ENCODE peak calls at places on chromosomes 2 and 18, in four cellular contexts. H is HL-60, W is progenitor cell of endocrine pancreas, P is HCT116. M is an unnamed sample.
A peak's percentile ranks its signal among the peaks of the same experiment; 100 is the strongest.

GRCh38 chr2:69693472-69694450 is 48.2 kb upstream of the ANXA4 start:
- DNase-seq in H (no peak), P (no peak), W (no peak), M (no peak)

GRCh38 chr2:174771136-174771535 is 6.9 kb upstream of the CHRNA1 start:
- DNase-seq in H (no peak), P (no peak), W (no peak), M (no peak)

GRCh38 chr18:31610841-31611240 is 19.2 kb downstream of the TTR start:
- DNase-seq in P (peak; percentile 13), H (no peak), W (peak; percentile 49), M (no peak)

GRCh38 chr2:71461304-71461671 is 7.9 kb downstream of the DYSF start:
- DNase-seq in H (no peak), W (no peak), P (no peak), M (no peak)

GRCh38 chr18:27763936-27764335 is 413.0 kb downstream of the CDH2 start:
- DNase-seq in P (no peak), W (no peak), H (no peak), M (no peak)

GRCh38 chr2:45643095-45643494 is 8.4 kb upstream of the PRKCE start:
- DNase-seq in H (no peak), W (no peak), P (no peak), M (no peak)

GRCh38 chr2:218671077-218671653 is 637 bp downstream of the RNF25 start:
- DNase-seq in P (no peak), W (no peak), H (no peak), M (no peak)

GRCh38 chr18:65754121-65754520 is 3.3 kb downstream of the CDH7 start:
- DNase-seq in W (no peak), P (no peak), H (no peak), M (no peak)

GRCh38 chr2:147331790-147332419 is 512.9 kb upstream of the ACVR2A start:
- DNase-seq in W (no peak), H (no peak), P (peak; percentile 38), M (peak; percentile 7)

GRCh38 chr2:218860950-218861381 is 1.4 kb downstream of the WNT6 start:
- DNase-seq in P (peak; percentile 81), H (no peak), W (no peak), M (no peak)

GRCh38 chr2:85433511-85434089 is 15.1 kb downstream of the SH2D6 start:
- DNase-seq in W (no peak), P (no peak), H (no peak), M (no peak)

GRCh38 chr2:217010173-217010572 is 150.3 kb upstream of the TNP1 start:
- DNase-seq in H (no peak), W (no peak), P (no peak), M (no peak)

GRCh38 chr2:8447610-8448221 is 234.1 kb upstream of the ID2 start:
- DNase-seq in H (no peak), P (peak; percentile 22), W (no peak), M (no peak)

GRCh38 chr2:202147775-202148174 is 74.7 kb downstream of the KIAA2012 start:
- DNase-seq in W (no peak), H (no peak), P (no peak), M (no peak)

GRCh38 chr2:127641133-127641532 is 4.8 kb upstream of the GPR17 start:
- DNase-seq in H (no peak), P (no peak), W (no peak), M (no peak)

GRCh38 chr2:127638361-127639110 is 7.4 kb upstream of the GPR17 start:
- DNase-seq in H (no peak), W (peak; percentile 35), P (no peak), M (no peak)

GRCh38 chr2:127641846-127642510 is 4.0 kb upstream of the GPR17 start:
- DNase-seq in W (no peak), P (no peak), H (no peak), M (no peak)

GRCh38 chr2:127639111-127639474 is 6.9 kb upstream of the GPR17 start:
- DNase-seq in W (no peak), P (no peak), H (no peak), M (no peak)

GRCh38 chr2:127640082-127641072 is 5.6 kb upstream of the GPR17 start:
- DNase-seq in P (no peak), H (no peak), W (no peak), M (peak; percentile 75)
- TF ChIP-seq CTCF in P (no peak), H (no peak), W (peak; percentile 31), M (peak; percentile 33)

GRCh38 chr2:152411154-152411553 is 76.2 kb downstream of the FMNL2 start:
- DNase-seq in H (no peak), P (no peak), W (no peak), M (no peak)
- TF ChIP-seq CTCF in H (no peak), P (no peak), W (no peak), M (no peak)

GRCh38 chr18:34640273-34640672 is 69.8 kb upstream of the DTNA start:
- DNase-seq in P (no peak), W (no peak), H (no peak), M (no peak)

GRCh38 chr18:34648269-34648668 is 61.8 kb upstream of the DTNA start:
- DNase-seq in H (no peak), P (no peak), W (no peak), M (no peak)

GRCh38 chr18:34647251-34647650 is 62.8 kb upstream of the DTNA start:
- DNase-seq in P (peak; percentile 23), W (no peak), H (no peak), M (no peak)

GRCh38 chr18:34639662-34640061 is 70.4 kb upstream of the DTNA start:
- DNase-seq in W (no peak), P (no peak), H (no peak), M (no peak)

GRCh38 chr18:34643982-34644381 is 66.1 kb upstream of the DTNA start:
- DNase-seq in H (no peak), P (no peak), W (no peak), M (no peak)
- TF ChIP-seq CTCF in H (no peak), P (no peak), W (no peak), M (no peak)

GRCh38 chr2:238241970-238242369 is 2.1 kb upstream of the HES6 start:
- DNase-seq in H (no peak), W (no peak), P (no peak), M (no peak)

GRCh38 chr2:238242731-238243495 is 3.1 kb upstream of the HES6 start:
- DNase-seq in P (no peak), W (no peak), H (no peak), M (no peak)

GRCh38 chr2:238239552-238239871 is 326 bp downstream of the HES6 start:
- DNase-seq in W (no peak), P (no peak), H (no peak), M (no peak)

GRCh38 chr2:238239872-238240760 is at the start of gene HES6:
- DNase-seq in H (peak; percentile 65), W (peak; percentile 84), P (peak; percentile 65), M (peak; percentile 94)

DNA sequence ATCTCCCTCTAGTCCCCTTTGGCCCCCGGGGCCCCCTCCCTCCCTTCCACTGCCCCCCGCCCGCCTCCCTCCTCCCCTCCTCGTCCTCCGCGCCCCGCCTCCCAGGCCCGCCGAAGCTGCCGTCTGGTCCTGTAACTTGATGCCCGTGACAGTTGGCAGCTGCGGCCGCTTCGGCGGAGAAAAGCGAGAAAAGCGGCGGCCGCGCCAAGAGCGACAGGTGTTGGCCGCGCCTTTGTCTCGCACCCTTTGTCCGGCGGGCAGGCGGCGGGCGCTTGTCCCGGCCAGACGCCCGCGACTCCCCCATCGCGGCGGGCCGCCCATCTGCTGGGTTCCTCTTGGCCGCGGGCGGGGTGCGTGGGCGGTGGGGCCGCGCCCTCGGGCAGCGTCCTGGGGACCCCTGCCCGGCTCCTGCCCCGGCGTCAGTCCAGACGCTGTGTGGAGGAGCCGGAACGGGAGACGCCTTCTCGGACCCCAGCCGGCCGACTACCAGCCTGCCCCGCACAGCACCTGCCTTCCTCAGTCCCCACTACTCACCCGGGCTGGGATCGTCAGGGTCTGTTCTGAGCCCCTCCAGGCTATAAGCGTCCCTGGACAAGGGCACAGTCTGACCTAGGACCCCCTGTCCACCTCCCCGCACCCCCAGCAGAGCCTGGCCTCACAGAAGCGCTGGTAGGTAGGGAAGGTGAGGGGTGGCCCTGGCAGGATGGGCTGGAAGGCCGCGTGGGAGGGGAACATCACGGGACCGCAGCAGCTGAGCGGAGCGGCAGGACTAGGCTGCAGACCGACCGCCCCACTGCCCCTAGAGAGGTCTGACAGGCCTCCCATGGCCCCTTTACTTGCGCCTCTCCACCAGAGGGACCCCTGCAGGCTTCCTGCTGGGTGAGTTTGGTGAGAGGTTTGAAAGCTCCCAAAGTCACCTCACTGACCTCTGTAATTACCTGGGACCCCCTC is 1.2 kb upstream of the HES6 start:
- DNase-seq in P (peak; percentile 41), W (peak; percentile 71), H (no peak), M (no peak)
- TF ChIP-seq CTCF in P (no peak), W (peak; percentile 47), H (no peak), M (no peak)

GRCh38 chr18:7565677-7566076 is 1.4 kb upstream of the PTPRM start:
- DNase-seq in H (no peak), P (no peak), W (no peak), M (no peak)

GRCh38 chr18:7568426-7568825 is 1.3 kb downstream of the PTPRM start:
- DNase-seq in W (peak; percentile 79), H (no peak), P (no peak), M (no peak)

GRCh38 chr18:7566587-7567486 is at the start of gene PTPRM:
- DNase-seq in P (peak; percentile 1), W (peak; percentile 75), H (no peak), M (peak; percentile 83)

GRCh38 chr18:7566244-7566586 is 901 bp upstream of the PTPRM start:
- DNase-seq in W (no peak), P (no peak), H (no peak), M (no peak)

DNA sequence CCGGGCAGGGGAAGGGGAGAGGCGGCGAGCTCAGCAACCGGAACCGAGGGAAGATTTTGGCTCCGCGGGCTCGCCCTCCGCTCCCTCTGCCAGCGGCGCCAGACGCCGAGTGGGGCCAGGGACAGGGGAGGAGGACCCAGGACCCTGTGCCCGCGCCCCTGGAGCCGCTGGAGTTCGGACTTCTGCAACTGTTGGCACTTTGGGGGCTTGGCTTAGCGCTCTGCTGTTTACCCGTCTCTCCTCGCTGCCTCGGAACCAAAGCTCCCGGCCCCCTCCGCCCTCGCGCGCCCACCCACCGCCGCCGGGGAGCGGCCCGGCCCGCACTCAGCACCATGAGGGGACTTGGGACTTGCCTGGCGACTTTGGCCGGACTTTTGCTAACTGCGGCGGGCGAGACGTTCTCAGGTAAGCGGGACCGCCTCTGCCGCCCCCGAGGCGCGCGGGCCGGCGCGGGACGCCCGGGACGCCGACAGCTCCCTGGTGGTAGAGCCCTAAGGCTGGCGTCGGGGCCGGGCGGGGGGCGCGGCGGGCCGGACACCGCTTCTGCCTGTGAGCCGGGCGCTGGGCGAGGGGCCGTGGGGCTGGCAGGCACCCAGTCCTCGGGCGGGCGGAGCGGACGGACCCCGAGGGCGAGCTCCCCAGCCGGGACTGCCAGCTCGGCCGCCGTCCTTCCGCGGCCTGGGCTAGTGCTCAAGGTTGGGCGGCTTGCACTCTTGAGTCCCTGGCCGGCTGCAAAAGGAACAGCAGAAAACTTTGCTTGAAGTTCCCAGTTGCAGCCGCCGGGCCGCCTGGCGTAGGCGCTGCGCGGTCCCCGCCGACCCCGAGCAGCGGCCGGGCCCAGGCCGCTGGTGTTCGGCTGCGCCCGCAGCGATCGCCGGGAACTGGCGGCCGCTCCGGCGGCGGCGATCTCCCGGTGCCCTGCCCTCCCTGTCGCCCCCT is 640 bp downstream of the PTPRM start:
- DNase-seq in W (peak; percentile 53), H (no peak), P (no peak), M (peak; percentile 30)
- TF ChIP-seq CTCF in W (no peak), H (no peak), P (no peak), M (no peak)

GRCh38 chr2:39865751-39866150 is 86.7 kb upstream of the THUMPD2 start:
- DNase-seq in P (no peak), W (no peak), H (no peak), M (no peak)
- TF ChIP-seq CTCF in P (no peak), W (no peak), H (no peak), M (no peak)

M was measured in GM13976.